ENCODE peak calls at places on chromosome 4, in five cellular contexts. X is NCI-H1930; A is stimulated activated CD4-positive, alpha-beta T cell treated with anti-CD3 and anti-CD28 coated beads, Interleukin-1b, Interleukin-23, amount 100 ng/mL, for 24 hours; C is RPMI7951; D is left ventricle myocardium inferior. T is an unnamed sample.

GRCh38 chr4:182369211-182369610 is 126.0 kb downstream of the TENM3 start:
- DNase-seq in A (no peak), D (no peak), C (peak), X (no peak), T (no peak)

GRCh38 chr4:1329408-1330371 is 17.3 kb upstream of the UVSSA start:
- DNase-seq in D (no peak), C (peak), X (no peak), A (no peak), T (peak)

GRCh38 chr4:147488551-147488950 is 7.7 kb downstream of the EDNRA start:
- DNase-seq in A (no peak), X (no peak), C (no peak), D (no peak), T (no peak)

GRCh38 chr4:100588076-100588475 is 70.3 kb upstream of the EMCN start:
- DNase-seq in D (no peak), A (no peak), C (no peak), X (no peak), T (no peak)

GRCh38 chr4:51855270-51855669 is 12.3 kb downstream of the DCUN1D4 start:
- DNase-seq in D (no peak), X (no peak), A (no peak), C (no peak), T (no peak)

GRCh38 chr4:102526532-102526931 is 25.4 kb downstream of the NFKB1 start:
- DNase-seq in D (no peak), A (no peak), C (no peak), X (no peak), T (no peak)

GRCh38 chr4:119025440-119025839 is 110.2 kb upstream of the MYOZ2 start:
- DNase-seq in A (no peak), C (peak), X (no peak), D (peak), T (no peak)

GRCh38 chr4:127708985-127709384 is 21.2 kb upstream of the SLC25A31 start:
- DNase-seq in X (no peak), A (no peak), C (peak), D (no peak), T (peak)

GRCh38 chr4:123832173-123833026 is 435.8 kb downstream of the SPRY1 start:
- DNase-seq in C (peak), D (peak), A (no peak), X (no peak), T (peak)